ENCODE peak calls at places on chromosome 1, in eight cellular contexts. One of them, this sample, is unnamed.

GRCh38 chr1:93964096-93964776 is 55.0 kb upstream of the GCLM start:
- DNase-seq in cardiac fibroblast: no peak
- DNase-seq in AG09319: no peak
- DNase-seq in NCI-H345: no peak
- DNase-seq in midbrain: no peak
- DNase-seq in stimulated activated CD8-positive, alpha-beta memory T cell treated with anti-CD3 and anti-CD28 coated beads, Interleukin-4, amount 100 ng/mL, for 24 hours: no peak
- DNase-seq in T-helper 2 cell: no peak
- DNase-seq in left colon: no peak
- DNase-seq in this sample: no peak

GRCh38 chr1:109314805-109315204 is 8.0 kb upstream of the MYBPHL start:
- DNase-seq in cardiac fibroblast: no peak
- DNase-seq in AG09319: no peak
- DNase-seq in NCI-H345: no peak
- DNase-seq in midbrain: no peak
- DNase-seq in stimulated activated CD8-positive, alpha-beta memory T cell treated with anti-CD3 and anti-CD28 coated beads, Interleukin-4, amount 100 ng/mL, for 24 hours: no peak
- DNase-seq in T-helper 2 cell: no peak
- DNase-seq in left colon: no peak
- DNase-seq in this sample: no peak

GRCh38 chr1:214241060-214241459 is 39.9 kb upstream of the SMYD2 start:
- DNase-seq in cardiac fibroblast: peak; percentile 48
- DNase-seq in AG09319: no peak
- DNase-seq in NCI-H345: no peak
- DNase-seq in midbrain: no peak
- DNase-seq in stimulated activated CD8-positive, alpha-beta memory T cell treated with anti-CD3 and anti-CD28 coated beads, Interleukin-4, amount 100 ng/mL, for 24 hours: no peak
- DNase-seq in T-helper 2 cell: no peak
- DNase-seq in left colon: no peak
- DNase-seq in this sample: no peak

GRCh38 chr1:169623132-169623926 is 6.6 kb downstream of the SELP start:
- DNase-seq in cardiac fibroblast: no peak
- DNase-seq in AG09319: no peak
- DNase-seq in NCI-H345: no peak
- DNase-seq in midbrain: no peak
- DNase-seq in stimulated activated CD8-positive, alpha-beta memory T cell treated with anti-CD3 and anti-CD28 coated beads, Interleukin-4, amount 100 ng/mL, for 24 hours: no peak
- DNase-seq in T-helper 2 cell: no peak
- DNase-seq in left colon: no peak
- DNase-seq in this sample: no peak

GRCh38 chr1:148362141-148362929 is 120.8 kb downstream of the PPIAL4G start:
- DNase-seq in cardiac fibroblast: no peak
- DNase-seq in AG09319: no peak
- DNase-seq in NCI-H345: no peak
- DNase-seq in midbrain: no peak
- DNase-seq in stimulated activated CD8-positive, alpha-beta memory T cell treated with anti-CD3 and anti-CD28 coated beads, Interleukin-4, amount 100 ng/mL, for 24 hours: no peak
- DNase-seq in T-helper 2 cell: no peak
- DNase-seq in left colon: peak; percentile 76
- DNase-seq in this sample: peak; percentile 71

GRCh38 chr1:247829651-247830050 is 5.7 kb upstream of the OR14A16 start:
- DNase-seq in cardiac fibroblast: no peak
- DNase-seq in AG09319: no peak
- DNase-seq in NCI-H345: no peak
- DNase-seq in midbrain: no peak
- DNase-seq in stimulated activated CD8-positive, alpha-beta memory T cell treated with anti-CD3 and anti-CD28 coated beads, Interleukin-4, amount 100 ng/mL, for 24 hours: no peak
- DNase-seq in T-helper 2 cell: no peak
- DNase-seq in left colon: no peak
- DNase-seq in this sample: no peak

GRCh38 chr1:99465176-99465900 is 180.6 kb upstream of the PALMD start:
- DNase-seq in cardiac fibroblast: peak; percentile 79
- DNase-seq in AG09319: peak; percentile 32
- DNase-seq in NCI-H345: no peak
- DNase-seq in midbrain: no peak
- DNase-seq in stimulated activated CD8-positive, alpha-beta memory T cell treated with anti-CD3 and anti-CD28 coated beads, Interleukin-4, amount 100 ng/mL, for 24 hours: no peak
- DNase-seq in T-helper 2 cell: no peak
- DNase-seq in left colon: no peak
- DNase-seq in this sample: peak; percentile 90

GRCh38 chr1:54379481-54380284 is 26.5 kb downstream of the SSBP3 start:
- DNase-seq in cardiac fibroblast: no peak
- DNase-seq in AG09319: no peak
- DNase-seq in NCI-H345: no peak
- DNase-seq in midbrain: peak; percentile 16
- DNase-seq in stimulated activated CD8-positive, alpha-beta memory T cell treated with anti-CD3 and anti-CD28 coated beads, Interleukin-4, amount 100 ng/mL, for 24 hours: no peak
- DNase-seq in T-helper 2 cell: no peak
- DNase-seq in left colon: no peak
- DNase-seq in this sample: peak; percentile 59

GRCh38 chr1:217153361-217153760 is 430.1 kb upstream of the ESRRG start:
- DNase-seq in cardiac fibroblast: no peak
- DNase-seq in AG09319: no peak
- DNase-seq in NCI-H345: no peak
- DNase-seq in midbrain: no peak
- DNase-seq in stimulated activated CD8-positive, alpha-beta memory T cell treated with anti-CD3 and anti-CD28 coated beads, Interleukin-4, amount 100 ng/mL, for 24 hours: no peak
- DNase-seq in T-helper 2 cell: no peak
- DNase-seq in left colon: no peak
- DNase-seq in this sample: no peak

GRCh38 chr1:112460672-112461071 is 48.1 kb upstream of the WNT2B start:
- DNase-seq in cardiac fibroblast: peak; percentile 62
- DNase-seq in AG09319: no peak
- DNase-seq in NCI-H345: no peak
- DNase-seq in midbrain: no peak
- DNase-seq in stimulated activated CD8-positive, alpha-beta memory T cell treated with anti-CD3 and anti-CD28 coated beads, Interleukin-4, amount 100 ng/mL, for 24 hours: no peak
- DNase-seq in T-helper 2 cell: no peak
- DNase-seq in left colon: no peak
- DNase-seq in this sample: no peak